ENCODE peak calls at places on chromosomes 12 and 14, in six cellular contexts. D, T, C, F, P and A are unnamed samples.

GRCh38 chr12:124441443-124442190 is 125.8 kb downstream of the NCOR2 start:
- DNase-seq in D (no peak), T (no peak), C (no peak), F (no peak), P (peak), A (no peak)

GRCh38 chr12:89179983-89180382 is 172.3 kb downstream of the DUSP6 start:
- DNase-seq in D (no peak), T (no peak), C (no peak), F (no peak), P (no peak), A (no peak)

GRCh38 chr14:41297961-41298690 is 308.6 kb upstream of the LRFN5 start:
- DNase-seq in D (no peak), T (no peak), C (no peak), F (no peak), P (no peak), A (no peak)

GRCh38 chr12:47022296-47022695 is 57.1 kb upstream of the PCED1B start:
- DNase-seq in D (no peak), T (no peak), C (no peak), F (no peak), P (peak), A (no peak)

GRCh38 chr12:15700595-15700994 is 88.6 kb downstream of the EPS8 start:
- DNase-seq in D (no peak), T (no peak), C (no peak), F (no peak), P (peak), A (no peak)

GRCh38 chr12:131060011-131060703 is 106.5 kb downstream of the ADGRD1 start:
- DNase-seq in D (no peak), T (no peak), C (no peak), F (no peak), P (peak), A (peak)

GRCh38 chr12:53719649-53720048 is 7.6 kb downstream of the CALCOCO1 start:
- DNase-seq in D (no peak), T (no peak), C (no peak), F (peak), P (no peak), A (no peak)

GRCh38 chr12:111406474-111407370 is 999 bp downstream of the SH2B3 start:
- DNase-seq in D (peak), T (no peak), C (no peak), F (no peak), P (no peak), A (no peak)

GRCh38 chr14:106491851-106492250 is 965.5 kb downstream of the TMEM121 start:
- DNase-seq in D (no peak), T (peak), C (no peak), F (no peak), P (peak), A (no peak)

GRCh38 chr12:122867701-122868461 is 28.0 kb downstream of the VPS37B start:
- DNase-seq in D (no peak), T (no peak), C (no peak), F (peak), P (peak), A (no peak)

GRCh38 chr12:6752181-6752930 is 585 bp downstream of the MLF2 start:
- DNase-seq in D (no peak), T (no peak), C (no peak), F (peak), P (peak), A (no peak)

GRCh38 chr14:77097006-77097688 is 911 bp upstream of the CIPC start:
- DNase-seq in D (no peak), T (no peak), C (no peak), F (no peak), P (no peak), A (no peak)

GRCh38 chr14:95679148-95679547 is 7.1 kb upstream of the TCL1B start:
- DNase-seq in D (no peak), T (no peak), C (no peak), F (no peak), P (no peak), A (no peak)

GRCh38 chr12:122306407-122306806 is 40.1 kb upstream of the VPS33A start:
- DNase-seq in D (no peak), T (no peak), C (no peak), F (peak), P (no peak), A (no peak)

GRCh38 chr12:95959107-95959506 is 16.0 kb downstream of the AMDHD1 start:
- DNase-seq in D (no peak), T (no peak), C (no peak), F (peak), P (no peak), A (no peak)

GRCh38 chr12:107079172-107080011 is 14.0 kb downstream of the CRY1 start:
- DNase-seq in D (no peak), T (no peak), C (no peak), F (no peak), P (no peak), A (no peak)

GRCh38 chr12:68745376-68745903 is 536 bp upstream of the SLC35E3 start:
- DNase-seq in D (no peak), T (no peak), C (no peak), F (no peak), P (no peak), A (no peak)

GRCh38 chr14:63565448-63565847 is 22.3 kb upstream of the PPP2R5E start:
- DNase-seq in D (no peak), T (no peak), C (no peak), F (no peak), P (no peak), A (no peak)

GRCh38 chr14:99468836-99469592 is 11.6 kb downstream of the SETD3 start:
- DNase-seq in D (no peak), T (no peak), C (no peak), F (no peak), P (no peak), A (no peak)